ENCODE peak calls at places on chromosomes 7 and 10, in seven cellular contexts. P is cardiac fibroblast; H is cardiac muscle cell; B is mammary epithelial cell; K is CD8-positive, alpha-beta T cell; D is activated B cell treated with CpG ODN at 0.5 μM for 24 hours; R is spleen. I is an unnamed sample.

GRCh38 chr7:100003711-100004661 is 11.4 kb upstream of the ZKSCAN1 start:
- DNase-seq in P (no peak), H (no peak), B (no peak), K (no peak), D (no peak), R (peak), I (peak)

GRCh38 chr10:58839771-58840170 is 327.1 kb downstream of the BICC1 start:
- DNase-seq in P (peak), H (no peak), B (no peak), K (no peak), D (no peak), R (no peak), I (no peak)

GRCh38 chr10:119726291-119727261 is 726 bp downstream of the INPP5F start:
- DNase-seq in P (no peak), H (peak), B (no peak), K (no peak), D (no peak), R (no peak), I (peak)

GRCh38 chr7:18177129-18177814 is 149.6 kb upstream of the PRPS1L1 start:
- DNase-seq in P (no peak), H (no peak), B (no peak), K (no peak), D (no peak), R (no peak), I (no peak)

GRCh38 chr7:139043823-139044812 is 8.3 kb upstream of the ZC3HAV1L start:
- DNase-seq in P (no peak), H (no peak), B (peak), K (peak), D (no peak), R (no peak), I (no peak)

GRCh38 chr10:75395171-75395954 is 6.2 kb downstream of the ZNF503 start:
- DNase-seq in P (peak), H (peak), B (peak), K (no peak), D (no peak), R (peak), I (peak)

GRCh38 chr7:124701955-124702354 is 63.6 kb downstream of the GPR37 start:
- DNase-seq in P (no peak), H (no peak), B (peak), K (no peak), D (no peak), R (no peak), I (no peak)

GRCh38 chr7:112296416-112296815 is 89.9 kb downstream of the ZNF277 start:
- DNase-seq in P (peak), H (no peak), B (no peak), K (no peak), D (no peak), R (no peak), I (no peak)

GRCh38 chr7:116422651-116423050 is 76.9 kb upstream of the CAV2 start:
- DNase-seq in P (no peak), H (no peak), B (no peak), K (no peak), D (no peak), R (no peak), I (no peak)

GRCh38 chr10:31362023-31362641 is 43.1 kb downstream of the ZEB1 start:
- DNase-seq in P (no peak), H (no peak), B (no peak), K (no peak), D (no peak), R (peak), I (no peak)

GRCh38 chr7:90229728-90230127 is 15.2 kb upstream of the CFAP69 start:
- DNase-seq in P (no peak), H (no peak), B (no peak), K (no peak), D (no peak), R (no peak), I (no peak)

GRCh38 chr7:134512271-134512670 is 15.1 kb upstream of the AKR1B10 start:
- DNase-seq in P (no peak), H (no peak), B (peak), K (no peak), D (no peak), R (no peak), I (no peak)

GRCh38 chr7:100484636-100485114 is 948 bp downstream of the NYAP1 start:
- DNase-seq in P (no peak), H (no peak), B (no peak), K (no peak), D (no peak), R (no peak), I (no peak)

GRCh38 chr7:113636727-113637421 is 281.9 kb downstream of the PPP1R3A start:
- DNase-seq in P (no peak), H (no peak), B (peak), K (no peak), D (no peak), R (no peak), I (no peak)

GRCh38 chr7:92785923-92786322 is 50.5 kb downstream of the CDK6 start:
- DNase-seq in P (peak), H (no peak), B (peak), K (no peak), D (no peak), R (no peak), I (no peak)

GRCh38 chr10:7015457-7015856 is 395.4 kb downstream of the SFMBT2 start:
- DNase-seq in P (no peak), H (no peak), B (peak), K (no peak), D (no peak), R (no peak), I (no peak)

GRCh38 chr7:107463139-107464078 is 6.4 kb upstream of the GPR22 start:
- DNase-seq in P (peak), H (peak), B (peak), K (no peak), D (no peak), R (peak), I (no peak)

GRCh38 chr7:1536768-1537630 is 6.5 kb downstream of the MAFK start:
- DNase-seq in P (peak), H (peak), B (peak), K (no peak), D (no peak), R (peak), I (peak)

GRCh38 chr7:18866359-18867036 is 250.9 kb downstream of the TWIST1 start:
- DNase-seq in P (peak), H (no peak), B (peak), K (no peak), D (no peak), R (no peak), I (no peak)

GRCh38 chr10:70903262-70903921 is 15.0 kb upstream of the PCBD1 start:
- DNase-seq in P (peak), H (peak), B (peak), K (no peak), D (peak), R (peak), I (peak)

GRCh38 chr7:134767567-134768168 is 11.8 kb upstream of the CALD1 start:
- DNase-seq in P (no peak), H (no peak), B (no peak), K (no peak), D (no peak), R (no peak), I (no peak)

GRCh38 chr7:151311294-151311864 is 30.2 kb upstream of the NUB1 start:
- DNase-seq in P (no peak), H (no peak), B (peak), K (no peak), D (no peak), R (no peak), I (no peak)

GRCh38 chr10:62025134-62025794 is 123.8 kb downstream of the ARID5B start:
- DNase-seq in P (no peak), H (no peak), B (no peak), K (no peak), D (no peak), R (no peak), I (no peak)

GRCh38 chr7:28732037-28732869 is 225.9 kb downstream of the TRIL start:
- DNase-seq in P (peak), H (no peak), B (no peak), K (no peak), D (no peak), R (no peak), I (no peak)

GRCh38 chr10:125026036-125026931 is 84.4 kb downstream of the ZRANB1 start:
- DNase-seq in P (no peak), H (no peak), B (no peak), K (no peak), D (no peak), R (no peak), I (no peak)

GRCh38 chr10:59708816-59709471 is 706 bp downstream of the SLC16A9 start:
- DNase-seq in P (peak), H (peak), B (peak), K (no peak), D (peak), R (peak), I (peak)

GRCh38 chr7:30412810-30413504 is 65.6 kb downstream of the NOD1 start:
- DNase-seq in P (peak), H (peak), B (peak), K (no peak), D (no peak), R (no peak), I (no peak)

GRCh38 chr7:2018786-2019692 is 213.7 kb downstream of the MAD1L1 start:
- DNase-seq in P (peak), H (peak), B (no peak), K (no peak), D (peak), R (peak), I (no peak)

GRCh38 chr7:132544999-132545398 is 31.3 kb downstream of the PLXNA4 start:
- DNase-seq in P (no peak), H (no peak), B (no peak), K (no peak), D (no peak), R (no peak), I (no peak)

GRCh38 chr7:49400891-49401550 is 372.4 kb upstream of the VWC2 start:
- DNase-seq in P (no peak), H (no peak), B (peak), K (no peak), D (no peak), R (no peak), I (no peak)

GRCh38 chr10:76975131-76975530 is 662.5 kb downstream of the KCNMA1 start:
- DNase-seq in P (no peak), H (no peak), B (no peak), K (no peak), D (no peak), R (no peak), I (no peak)

GRCh38 chr7:17719998-17720397 is 220.3 kb downstream of the SNX13 start:
- DNase-seq in P (no peak), H (no peak), B (no peak), K (no peak), D (no peak), R (no peak), I (no peak)

GRCh38 chr10:77073066-77073960 is 564.3 kb downstream of the KCNMA1 start:
- DNase-seq in P (peak), H (no peak), B (no peak), K (no peak), D (no peak), R (no peak), I (no peak)

GRCh38 chr10:4527281-4527960 is 298.6 kb upstream of the AKR1E2 start:
- DNase-seq in P (no peak), H (no peak), B (peak), K (no peak), D (no peak), R (no peak), I (no peak)

GRCh38 chr10:65735382-65735781 is 1190.5 kb upstream of the LRRTM3 start:
- DNase-seq in P (no peak), H (no peak), B (no peak), K (no peak), D (no peak), R (no peak), I (no peak)

GRCh38 chr7:1668932-1669485 is 1.1 kb upstream of the ELFN1 start:
- DNase-seq in P (no peak), H (no peak), B (no peak), K (no peak), D (peak), R (peak), I (peak)

GRCh38 chr10:79239930-79240713 is 107.1 kb upstream of the PPIF start:
- DNase-seq in P (no peak), H (peak), B (no peak), K (no peak), D (no peak), R (no peak), I (peak)

DNA sequence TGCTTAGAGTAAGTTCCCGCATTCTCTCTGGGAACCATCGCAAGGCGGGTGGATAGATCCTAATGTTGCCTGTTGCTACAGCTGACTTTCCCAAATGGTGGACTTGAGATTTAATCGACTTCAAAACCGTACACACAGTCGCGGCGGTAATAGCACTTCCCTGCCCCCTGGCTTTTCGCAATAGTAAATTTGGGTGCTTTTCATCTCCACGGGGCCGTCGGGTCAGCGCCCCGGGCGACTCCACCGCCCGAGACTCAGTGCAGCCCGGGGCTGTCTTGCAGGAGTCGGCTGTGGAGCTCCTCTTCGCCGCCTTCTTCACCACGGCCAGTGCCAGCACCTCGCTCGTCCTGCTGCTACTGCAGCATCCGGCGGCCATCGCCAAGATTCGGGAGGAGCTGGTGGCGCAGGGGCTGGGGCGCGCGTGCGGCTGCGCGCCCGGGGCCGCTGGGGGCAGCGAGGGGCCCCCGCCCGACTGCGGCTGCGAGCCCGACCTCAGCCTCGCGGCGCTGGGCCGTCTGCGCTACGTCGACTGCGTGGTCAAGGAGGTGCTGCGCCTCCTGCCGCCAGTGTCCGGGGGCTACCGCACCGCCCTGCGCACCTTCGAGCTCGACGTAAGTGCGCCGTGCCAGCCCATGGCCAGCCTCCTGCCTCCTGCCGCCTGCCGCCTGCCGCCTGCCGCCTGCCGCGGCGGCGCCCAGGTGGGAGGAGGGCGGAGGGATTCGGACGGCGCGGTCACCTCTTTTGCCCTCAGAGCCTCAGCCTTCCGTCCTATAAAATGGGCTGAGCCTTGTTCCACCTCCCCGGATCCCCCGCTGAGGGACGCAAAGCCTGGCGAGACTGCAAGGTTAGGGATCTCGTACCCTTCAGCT is 5.3 kb downstream of the CYP26C1 start:
- DNase-seq in P (no peak), H (peak), B (no peak), K (no peak), D (no peak), R (no peak), I (no peak)
- TF ChIP-seq CTCF in P (no peak), H (peak), B (no peak), K (no peak), D (no peak), R (no peak), I (peak)

GRCh38 chr10:116699783-116700150 is 42.6 kb downstream of the HSPA12A start:
- DNase-seq in P (no peak), H (no peak), B (no peak), K (no peak), D (no peak), R (no peak), I (no peak)
- TF ChIP-seq CTCF in P (no peak), H (no peak), B (no peak), K (no peak), D (no peak), R (no peak), I (no peak)

DNA sequence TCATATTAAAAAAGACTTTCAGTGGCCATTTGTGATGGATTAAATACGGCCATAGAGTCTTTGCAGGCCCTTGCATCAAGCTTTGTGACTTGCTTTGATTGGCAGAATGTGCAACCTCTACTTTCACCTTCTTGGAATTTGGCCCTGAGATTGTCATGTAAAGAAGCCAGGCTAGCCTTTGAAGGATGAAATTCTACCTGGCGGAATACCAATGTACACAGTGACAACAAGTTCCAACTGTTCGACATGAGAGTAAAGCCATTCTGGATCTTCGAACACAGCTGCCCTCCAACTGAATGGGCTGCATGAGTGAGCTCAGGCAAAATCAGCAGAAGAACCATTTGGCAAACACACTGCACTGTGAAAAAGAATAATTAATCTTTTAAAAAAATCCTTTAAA is 321.3 kb downstream of the PHF14 start:
- DNase-seq in P (no peak), H (no peak), B (no peak), K (no peak), D (no peak), R (no peak), I (no peak)
- TF ChIP-seq CTCF in P (no peak), H (no peak), B (no peak), K (no peak), D (no peak), R (no peak), I (no peak)

GRCh38 chr7:35260254-35260653 is 6.4 kb upstream of the TBX20 start:
- DNase-seq in P (no peak), H (no peak), B (no peak), K (no peak), D (no peak), R (no peak), I (no peak)

GRCh38 chr7:35259555-35259954 is 5.7 kb upstream of the TBX20 start:
- DNase-seq in P (peak), H (no peak), B (no peak), K (no peak), D (no peak), R (no peak), I (no peak)

GRCh38 chr7:35263396-35263795 is 9.5 kb upstream of the TBX20 start:
- DNase-seq in P (no peak), H (no peak), B (no peak), K (no peak), D (no peak), R (no peak), I (no peak)

GRCh38 chr7:35261041-35261440 is 7.1 kb upstream of the TBX20 start:
- DNase-seq in P (no peak), H (no peak), B (no peak), K (no peak), D (no peak), R (no peak), I (no peak)

DNA sequence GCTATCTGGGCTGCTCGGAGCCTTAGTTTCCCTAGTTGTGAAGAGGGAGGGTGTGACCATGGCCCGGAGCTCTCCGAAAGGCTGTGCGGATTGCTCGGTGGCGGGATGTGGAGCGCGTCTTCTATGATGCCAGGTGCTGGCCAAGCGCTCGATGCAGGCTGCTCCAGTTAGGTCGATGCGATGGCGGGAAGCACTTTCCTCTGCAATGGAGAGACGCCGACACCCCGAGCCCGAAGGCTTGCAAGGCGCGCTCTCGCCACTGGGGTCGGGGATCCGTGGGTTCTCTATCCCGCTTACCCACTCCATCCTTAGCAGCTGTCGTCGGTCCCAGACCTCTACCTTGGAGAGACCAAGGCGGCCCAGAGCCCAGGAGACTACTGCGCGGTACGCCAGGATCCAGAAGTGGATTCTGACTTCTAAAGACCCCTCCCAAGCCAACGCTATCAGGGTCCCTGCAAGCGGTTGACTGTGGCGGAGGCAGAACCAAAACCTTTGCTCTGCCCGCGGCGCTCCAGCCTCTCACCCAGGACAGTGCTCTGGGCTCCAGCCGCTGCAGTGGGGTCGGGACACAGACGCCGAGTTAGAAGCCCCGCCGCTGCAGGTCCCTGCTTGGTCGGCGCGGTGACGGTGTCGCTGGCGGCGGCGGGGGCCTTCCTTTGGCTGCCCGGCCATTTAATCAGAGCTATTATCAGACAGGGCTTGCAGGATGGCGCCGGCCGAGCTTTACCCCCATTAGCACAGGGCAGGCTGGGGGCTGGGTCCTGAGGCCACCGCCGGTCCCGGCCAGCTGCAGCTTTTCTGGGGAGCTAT is 7.8 kb upstream of the TBX20 start:
- DNase-seq in P (no peak), H (peak), B (no peak), K (no peak), D (no peak), R (no peak), I (no peak)
- TF ChIP-seq CTCF in P (no peak), H (peak), B (no peak), K (no peak), D (no peak), R (no peak), I (peak)

GRCh38 chr10:123284022-123284421 is 129.8 kb downstream of the BUB3 start:
- DNase-seq in P (no peak), H (no peak), B (peak), K (no peak), D (no peak), R (no peak), I (no peak)
- TF ChIP-seq CTCF in P (no peak), H (no peak), B (no peak), K (no peak), D (no peak), R (no peak), I (peak)

GRCh38 chr10:9301554-9301953 is 1247.1 kb downstream of the GATA3 start:
- DNase-seq in P (no peak), H (no peak), B (no peak), K (no peak), D (no peak), R (no peak), I (no peak)

GRCh38 chr10:9302142-9302746 is 1247.8 kb downstream of the GATA3 start:
- DNase-seq in P (peak), H (peak), B (peak), K (no peak), D (no peak), R (no peak), I (no peak)

GRCh38 chr10:9299966-9300365 is 1245.5 kb downstream of the GATA3 start:
- DNase-seq in P (no peak), H (no peak), B (peak), K (no peak), D (no peak), R (no peak), I (no peak)

GRCh38 chr10:9297580-9297979 is 1243.1 kb downstream of the GATA3 start:
- DNase-seq in P (no peak), H (no peak), B (no peak), K (no peak), D (no peak), R (no peak), I (no peak)

DNA sequence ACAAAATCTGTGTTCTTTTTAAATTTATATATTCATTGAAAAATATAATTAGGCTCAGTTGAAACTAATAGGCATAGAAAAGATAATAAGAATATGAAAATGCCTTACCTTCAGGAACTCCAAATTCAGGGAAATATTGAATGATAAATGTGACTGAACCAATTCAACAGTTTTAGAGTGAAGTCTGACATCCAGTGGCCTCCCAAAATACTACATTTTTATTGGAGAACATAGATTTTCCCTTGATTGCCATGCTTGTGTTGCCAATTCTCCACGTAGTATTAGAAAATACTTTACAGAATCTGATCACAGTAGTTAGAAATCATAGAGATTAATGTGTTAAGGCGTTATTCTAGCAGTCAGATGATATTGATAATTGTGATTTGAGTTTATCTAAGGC is 1246.7 kb downstream of the GATA3 start:
- DNase-seq in P (no peak), H (no peak), B (peak), K (no peak), D (no peak), R (no peak), I (no peak)
- TF ChIP-seq CTCF in P (no peak), H (no peak), B (peak), K (no peak), D (no peak), R (no peak), I (peak)

GRCh38 chr10:97238855-97239254 is 53.1 kb upstream of the SLIT1 start:
- DNase-seq in P (no peak), H (no peak), B (no peak), K (no peak), D (no peak), R (no peak), I (no peak)
- TF ChIP-seq CTCF in P (no peak), H (no peak), B (no peak), K (no peak), D (no peak), R (no peak), I (no peak)

I was measured in progenitor cell of endocrine pancreas.